ENCODE peak calls at places on chromosomes 5 and 9, in six cellular contexts. W, C, D, V, O and Q are unnamed samples.

GRCh38 chr5:178531786-178532185 is 58.4 kb downstream of the COL23A1 start:
- DNase-seq in W (no peak), C (no peak), D (no peak), V (no peak), O (no peak), Q (no peak)

GRCh38 chr5:180001742-180002141 is 69.8 kb downstream of the RNF130 start:
- DNase-seq in W (no peak), C (no peak), D (no peak), V (no peak), O (no peak), Q (no peak)

GRCh38 chr9:127979333-127980055 is 1.3 kb downstream of the EEIG1 start:
- DNase-seq in W (no peak), C (peak; percentile 75), D (no peak), V (peak; percentile 57), O (no peak), Q (no peak)

GRCh38 chr9:71830929-71831328 is 62.6 kb upstream of the CEMIP2 start:
- DNase-seq in W (no peak), C (peak; percentile 26), D (no peak), V (no peak), O (no peak), Q (no peak)

GRCh38 chr5:158514353-158514960 is 585.3 kb downstream of the EBF1 start:
- DNase-seq in W (no peak), C (no peak), D (no peak), V (no peak), O (no peak), Q (no peak)

GRCh38 chr5:176793736-176794135 is 16.6 kb upstream of the UNC5A start:
- DNase-seq in W (no peak), C (no peak), D (no peak), V (no peak), O (no peak), Q (no peak)

GRCh38 chr9:99437145-99437544 is 215.1 kb downstream of the SEC61B start:
- DNase-seq in W (no peak), C (no peak), D (no peak), V (no peak), O (no peak), Q (no peak)

GRCh38 chr9:7094576-7094975 is 336.8 kb downstream of the KDM4C start:
- DNase-seq in W (no peak), C (no peak), D (no peak), V (no peak), O (no peak), Q (no peak)

GRCh38 chr9:99327667-99328066 is 105.6 kb downstream of the SEC61B start:
- DNase-seq in W (no peak), C (no peak), D (no peak), V (no peak), O (no peak), Q (no peak)

GRCh38 chr9:3441197-3441816 is 84.5 kb downstream of the RFX3 start:
- DNase-seq in W (peak; percentile 8), C (peak; percentile 31), D (no peak), V (no peak), O (no peak), Q (no peak)

GRCh38 chr5:83633285-83633684 is 87.4 kb downstream of the HAPLN1 start:
- DNase-seq in W (no peak), C (no peak), D (no peak), V (no peak), O (no peak), Q (no peak)

GRCh38 chr5:14902826-14903560 is 31.4 kb upstream of the ANKH start:
- DNase-seq in W (no peak), C (no peak), D (no peak), V (no peak), O (no peak), Q (peak; percentile 64)

GRCh38 chr5:115419794-115420585 is 123.5 kb upstream of the CCDC112 start:
- DNase-seq in W (no peak), C (no peak), D (no peak), V (no peak), O (no peak), Q (no peak)

DNA sequence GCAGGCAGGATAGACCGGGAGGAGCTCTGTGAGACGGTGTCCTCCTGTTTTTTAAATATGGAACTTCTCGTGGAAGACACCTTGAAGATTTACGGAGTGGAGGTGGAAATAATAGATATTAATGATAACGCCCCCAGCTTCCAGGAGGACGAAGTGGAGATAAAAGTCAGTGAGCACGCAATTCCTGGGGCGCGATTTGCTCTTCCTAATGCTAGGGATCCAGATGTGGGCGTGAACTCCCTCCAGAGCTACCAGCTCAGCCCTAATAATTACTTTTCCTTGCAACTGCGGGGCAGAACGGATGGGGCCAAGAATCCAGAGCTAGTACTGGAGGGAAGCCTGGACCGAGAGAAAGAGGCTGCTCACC is 621 bp downstream of the PCDHGA11 start:
- DNase-seq in W (no peak), C (no peak), D (no peak), V (no peak), O (no peak), Q (no peak)
- TF ChIP-seq CTCF in W (no peak), C (no peak), D (no peak), V (no peak), O (no peak), Q (no peak)

DNA sequence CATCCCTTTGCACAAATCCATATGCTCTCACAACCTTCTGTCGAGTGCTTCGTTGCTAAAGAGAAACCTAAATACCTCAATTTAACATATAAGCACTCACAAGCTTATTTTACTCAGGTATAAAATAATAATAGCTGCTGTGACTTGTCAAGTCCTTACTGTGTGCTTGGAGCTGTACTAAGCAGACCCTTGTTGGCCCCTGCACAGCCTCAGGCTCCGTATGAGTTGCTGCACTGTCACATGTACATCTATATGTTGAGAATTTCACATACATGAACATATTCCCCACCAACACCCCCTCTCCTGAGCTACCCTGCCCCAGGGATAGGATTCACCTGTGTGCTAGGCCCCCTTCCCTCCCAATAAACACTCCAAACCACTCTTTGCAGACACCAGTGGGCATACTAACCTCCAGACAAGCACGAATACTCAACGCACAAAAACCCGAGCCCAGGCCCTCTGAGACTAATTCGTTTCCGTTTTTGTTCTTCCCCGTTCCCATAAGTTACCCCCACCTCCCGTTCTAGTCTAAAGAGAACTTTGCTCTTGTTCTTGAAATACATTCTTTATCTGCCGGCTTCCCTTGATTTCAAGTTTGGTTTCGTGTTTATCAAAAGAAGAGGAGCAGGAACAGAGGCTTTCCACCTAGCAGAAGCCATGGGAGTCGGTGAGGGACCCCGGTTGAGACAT is 3.6 kb downstream of the HAND1 start:
- DNase-seq in W (no peak), C (no peak), D (no peak), V (no peak), O (no peak), Q (no peak)
- H3K4me1 ChIP-seq in W (no peaks in the 10 kb centered on the region), C (peaks cover 61% of the 10 kb centered on the region), D (peaks cover 18% of the 10 kb centered on the region), V (peaks cover 86% of the 10 kb centered on the region), O (peaks cover 75% of the 10 kb centered on the region), Q (peaks cover 26% of the 10 kb centered on the region)

GRCh38 chr9:108270041-108270440 is 585.7 kb downstream of the ACTL7B start:
- DNase-seq in W (no peak), C (no peak), D (no peak), V (no peak), O (no peak), Q (no peak)
- TF ChIP-seq CTCF in W (peak; percentile 4), C (no peak), D (no peak), V (no peak), O (no peak), Q (no peak)

GRCh38 chr9:136825295-136826187 is 16.7 kb upstream of the AJM1 start:
- DNase-seq in W (no peak), C (no peak), D (peak; percentile 72), V (no peak), O (no peak), Q (no peak)

GRCh38 chr9:136824496-136825225 is 16.9 kb downstream of the RABL6 start:
- DNase-seq in W (no peak), C (no peak), D (peak; percentile 61), V (no peak), O (no peak), Q (no peak)

GRCh38 chr9:136823136-136824046 is 15.6 kb downstream of the RABL6 start:
- DNase-seq in W (no peak), C (no peak), D (peak; percentile 61), V (no peak), O (no peak), Q (no peak)

GRCh38 chr9:136820947-136821332 is 13.2 kb downstream of the RABL6 start:
- DNase-seq in W (no peak), C (no peak), D (no peak), V (no peak), O (no peak), Q (no peak)

GRCh38 chr9:136821333-136822031 is 13.7 kb downstream of the RABL6 start:
- DNase-seq in W (no peak), C (no peak), D (peak; percentile 75), V (no peak), O (no peak), Q (no peak)
- H3K4me1 ChIP-seq in W (no peaks in the 10 kb centered on the region), C (peaks cover 12% of the 10 kb centered on the region), D (no peaks in the 10 kb centered on the region), V (peaks cover 18% of the 10 kb centered on the region), O (peaks cover 16% of the 10 kb centered on the region), Q (no peaks in the 10 kb centered on the region)

GRCh38 chr9:95810133-95810532 is 65.4 kb upstream of the ERCC6L2 start:
- DNase-seq in W (no peak), C (no peak), D (no peak), V (no peak), O (no peak), Q (no peak)
- TF ChIP-seq CTCF in W (no peak), C (no peak), D (no peak), V (no peak), O (no peak), Q (no peak)

GRCh38 chr9:81052846-81053245 is 636.5 kb downstream of the TLE1 start:
- DNase-seq in W (no peak), C (no peak), D (no peak), V (no peak), O (no peak), Q (no peak)
- H3K4me1 ChIP-seq in W (no peaks in the 10 kb centered on the region), C (no peaks in the 10 kb centered on the region), D (no peaks in the 10 kb centered on the region), V (no peaks in the 10 kb centered on the region), O (no peaks in the 10 kb centered on the region), Q (no peaks in the 10 kb centered on the region)

DNA sequence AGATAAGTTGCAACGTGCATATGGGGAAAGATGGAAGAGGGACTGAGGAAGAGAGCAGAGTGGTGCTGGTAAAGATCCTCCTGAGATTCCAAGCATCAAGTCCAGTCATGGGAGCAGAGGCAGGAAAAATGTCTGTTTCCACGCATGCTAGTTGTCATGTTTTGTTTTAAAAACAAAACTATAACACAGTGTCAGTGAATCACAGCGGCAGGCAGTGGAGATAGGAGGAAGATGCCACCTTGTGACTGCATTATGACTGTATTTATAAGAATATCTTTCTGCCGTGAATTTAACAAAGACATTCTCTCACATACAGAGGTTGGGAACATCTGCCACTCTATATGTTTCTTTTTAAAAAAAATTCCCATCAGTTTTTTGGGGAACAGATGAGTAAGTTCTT is 3.7 kb upstream of the SVEP1 start:
- DNase-seq in W (no peak), C (no peak), D (no peak), V (no peak), O (no peak), Q (no peak)
- TF ChIP-seq CTCF in W (no peak), C (no peak), D (no peak), V (no peak), O (no peak), Q (no peak)